ENCODE peak calls at places on chromosomes 5 and 9, in seven cellular contexts. N is OCI-LY7, H is HCT116, X is MM.1S, J is GM23248, Y is GM23338, U is neural progenitor cell. D is an unnamed sample.

GRCh38 chr5:64340293-64340692 is 165.5 kb upstream of the RGS7BP start:
- DNase-seq in Y (no peak), X (no peak), N (no peak), U (no peak), J (no peak), H (no peak), D (no peak)

GRCh38 chr5:58543723-58544122 is 39.2 kb upstream of the RAB3C start:
- DNase-seq in Y (no peak), N (no peak), X (no peak), J (no peak), H (no peak), U (no peak), D (no peak)

GRCh38 chr5:176614805-176615478 is 5.0 kb upstream of the GPRIN1 start:
- DNase-seq in J (peak; percentile 88), X (no peak), Y (no peak), H (no peak), U (no peak), N (no peak), D (peak; percentile 79)

GRCh38 chr5:134184155-134185135 is 7.7 kb upstream of the SKP1 start:
- DNase-seq in J (peak; percentile 68), N (peak; percentile 76), H (peak; percentile 48), U (peak; percentile 85), X (peak; percentile 70), Y (peak; percentile 87), D (peak; percentile 74)

GRCh38 chr9:75873707-75874106 is 16.8 kb upstream of the PCSK5 start:
- DNase-seq in J (no peak), X (no peak), Y (no peak), H (no peak), U (no peak), N (no peak), D (no peak)

GRCh38 chr5:35153375-35153932 is 76.8 kb downstream of the PRLR start:
- DNase-seq in J (no peak), U (no peak), N (no peak), X (no peak), Y (no peak), H (no peak), D (no peak)

GRCh38 chr5:137090151-137090550 is 409.0 kb downstream of the SPOCK1 start:
- DNase-seq in H (no peak), X (no peak), J (no peak), N (no peak), Y (no peak), U (no peak), D (no peak)

GRCh38 chr9:35651964-35652828 is 1.5 kb upstream of the SIT1 start:
- DNase-seq in N (no peak), Y (no peak), U (no peak), J (peak; percentile 84), H (no peak), X (no peak), D (peak; percentile 83)

GRCh38 chr9:12784461-12785250 is 9.8 kb downstream of the LURAP1L start:
- DNase-seq in X (peak; percentile 90), Y (no peak), J (peak; percentile 97), H (peak; percentile 95), U (no peak), N (no peak), D (peak; percentile 96)

GRCh38 chr5:84248013-84248412 is 136.7 kb downstream of the EDIL3 start:
- DNase-seq in H (no peak), U (no peak), N (no peak), X (no peak), J (no peak), Y (no peak), D (peak; percentile 70)

GRCh38 chr5:41196197-41196596 is 17.1 kb downstream of the C6 start:
- DNase-seq in X (no peak), H (no peak), N (no peak), Y (no peak), J (no peak), U (no peak), D (peak; percentile 34)

GRCh38 chr9:93288341-93288740 is 104.4 kb downstream of the WNK2 start:
- DNase-seq in Y (peak; percentile 38), J (no peak), N (peak; percentile 48), X (no peak), H (no peak), U (no peak), D (no peak)

GRCh38 chr5:79236970-79237734 is 1.2 kb downstream of the JMY start:
- DNase-seq in N (peak; percentile 54), X (peak; percentile 64), H (no peak), Y (peak; percentile 60), U (peak; percentile 65), J (peak; percentile 73), D (peak; percentile 54)

GRCh38 chr5:120380644-120381043 is 83.5 kb upstream of the PRR16 start:
- DNase-seq in N (no peak), H (no peak), Y (no peak), J (no peak), U (no peak), X (no peak), D (no peak)

GRCh38 chr9:125650271-125650737 is 56.7 kb downstream of the MAPKAP1 start:
- DNase-seq in J (peak; percentile 88), H (no peak), N (peak; percentile 11), U (no peak), Y (no peak), X (no peak), D (peak; percentile 66)

GRCh38 chr5:45179686-45180085 is 370.9 kb downstream of the MRPS30 start:
- DNase-seq in Y (no peak), U (peak; percentile 4), N (no peak), J (no peak), X (no peak), H (no peak), D (no peak)

GRCh38 chr9:91074866-91075265 is 273.2 kb downstream of the SYK start:
- DNase-seq in J (no peak), X (no peak), N (no peak), H (no peak), Y (no peak), U (no peak), D (no peak)

GRCh38 chr9:87519415-87519989 is 21.8 kb downstream of the DAPK1 start:
- DNase-seq in Y (peak; percentile 28), J (no peak), X (no peak), H (no peak), U (no peak), N (no peak), D (no peak)

GRCh38 chr9:87518702-87519335 is 21.2 kb downstream of the DAPK1 start:
- DNase-seq in X (no peak), N (no peak), Y (no peak), J (peak; percentile 17), U (no peak), H (no peak), D (no peak)

GRCh38 chr9:87520172-87520683 is 22.6 kb downstream of the DAPK1 start:
- DNase-seq in N (peak; percentile 55), U (no peak), X (no peak), H (no peak), J (no peak), Y (no peak), D (no peak)

GRCh38 chr9:87524061-87524460 is 26.4 kb downstream of the DAPK1 start:
- DNase-seq in X (no peak), Y (no peak), J (no peak), U (no peak), N (no peak), H (no peak), D (no peak)

GRCh38 chr9:87521834-87522233 is 24.2 kb downstream of the DAPK1 start:
- DNase-seq in H (no peak), N (no peak), J (no peak), X (no peak), Y (no peak), U (no peak), D (no peak)
- H3K27ac ChIP-seq in H (no peak overlapping the region), N (no peak overlapping the region), J (no peak overlapping the region), X (no peak overlapping the region), Y (no peak overlapping the region), U (no peak overlapping the region), D (no peak overlapping the region)

GRCh38 chr9:112009656-112010055 is 113.0 kb downstream of the UGCG start:
- DNase-seq in H (no peak), J (no peak), N (no peak), U (no peak), X (no peak), Y (no peak), D (no peak)

GRCh38 chr9:112006361-112007020 is 109.9 kb downstream of the UGCG start:
- DNase-seq in X (no peak), N (no peak), Y (no peak), H (no peak), J (no peak), U (peak; percentile 50), D (no peak)

GRCh38 chr9:112005939-112006338 is 109.3 kb downstream of the UGCG start:
- DNase-seq in N (no peak), X (no peak), U (peak; percentile 44), J (no peak), H (no peak), Y (no peak), D (no peak)

GRCh38 chr9:112010537-112010936 is 113.9 kb downstream of the UGCG start:
- DNase-seq in N (no peak), U (no peak), Y (no peak), X (no peak), H (no peak), J (no peak), D (no peak)

GRCh38 chr9:112007575-112008240 is 111.1 kb downstream of the UGCG start:
- DNase-seq in Y (no peak), X (no peak), J (no peak), H (peak; percentile 37), N (no peak), U (no peak), D (no peak)
- TF ChIP-seq EZH2phosphoT487 in Y (no peak), X (no peak), J (no peak), H (no peak), N (no peak), U (no peak), D (no peak)

DNA sequence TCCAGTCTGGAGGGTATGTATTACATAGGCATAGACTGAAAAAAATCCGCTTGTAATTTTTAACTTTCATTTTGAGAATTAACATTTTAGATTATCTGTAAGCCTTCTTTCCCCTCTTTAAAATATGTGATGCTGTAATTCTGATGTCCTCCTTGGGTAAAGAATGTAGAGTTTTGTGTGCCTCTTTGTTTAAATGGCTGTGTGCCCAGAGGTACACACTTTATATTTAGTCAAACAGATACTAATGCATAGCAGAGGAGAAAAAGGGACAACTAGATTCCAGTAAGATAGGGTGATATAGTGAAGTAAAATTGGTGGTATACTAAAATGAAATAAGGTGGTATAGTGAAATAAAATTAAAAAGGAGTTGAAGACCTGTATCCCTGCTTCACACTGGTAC is 1.3 kb downstream of the FBXO38 start:
- DNase-seq in N (no peak), J (no peak), Y (no peak), X (no peak), U (no peak), H (no peak), D (no peak)
- H3K27ac ChIP-seq in N (no peak overlapping the region), J (peak overlapping the region; percentile 80), Y (no peak overlapping the region), X (no peak overlapping the region), U (no peak overlapping the region), H (no peak overlapping the region), D (peak overlapping the region; percentile 56)

GRCh38 chr5:73418244-73418691 is 30.3 kb downstream of the FOXD1 start:
- DNase-seq in N (no peak), X (no peak), Y (no peak), U (no peak), J (peak; percentile 80), H (no peak), D (no peak)
- TF ChIP-seq EZH2phosphoT487 in N (no peak), X (no peak), Y (no peak), U (no peak), J (no peak), H (no peak), D (no peak)

DNA sequence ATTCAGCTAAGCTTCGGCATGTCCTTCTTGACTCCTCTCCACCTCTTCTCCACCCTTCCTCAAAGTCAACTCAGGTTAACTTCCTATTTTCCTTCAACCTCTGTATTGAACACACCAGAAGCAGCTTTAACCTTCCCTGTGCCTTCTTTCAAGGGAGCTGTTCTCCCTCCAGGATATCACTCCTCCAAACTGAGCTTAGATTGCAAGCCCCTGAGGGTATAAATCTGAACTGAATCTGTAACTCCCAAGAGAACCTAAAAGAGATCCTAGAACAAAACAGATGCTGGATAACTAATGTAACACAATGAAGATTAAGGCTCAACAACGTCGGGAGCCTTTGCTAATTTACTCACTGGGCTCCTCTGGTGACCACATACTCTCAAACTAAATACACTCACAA is 1.1 kb downstream of the SLCO4C1 start:
- DNase-seq in J (no peak), H (no peak), Y (peak; percentile 28), X (no peak), N (no peak), U (peak; percentile 3), D (no peak)
- H3K27ac ChIP-seq in J (no peak overlapping the region), H (no peak overlapping the region), Y (peak overlapping the region; percentile 17), X (no peak overlapping the region), N (no peak overlapping the region), U (no peak overlapping the region), D (no peak overlapping the region)